ENCODE peak calls at places on chromosomes 6 and 20, in ten cellular contexts. D is hepatocyte, Z is upper lobe of right lung, L is fibroblast of lung, T is thoracic aorta, H is mammary epithelial cell, E is colonic mucosa, F is tibial nerve, A is stomach, U is left ventricle myocardium inferior. N is an unnamed sample. For H3K4me1 and H3K36me3, the result is how much of the 10 kb centered on the place peaks cover.

GRCh38 chr6:5537967-5538366 is 276.7 kb downstream of the FARS2 start:
- DNase-seq in A (no peak), F (no peak), E (no peak), D (no peak), L (peak), H (no peak), U (no peak), T (no peak), Z (no peak), N (no peak)

GRCh38 chr20:47278907-47279348 is 77.6 kb downstream of the ZMYND8 start:
- DNase-seq in F (no peak), T (no peak), Z (no peak), H (no peak), U (no peak), A (no peak), D (peak), L (peak), E (no peak), N (no peak)

GRCh38 chr6:33169286-33170175 is 22.7 kb downstream of the COL11A2 start:
- DNase-seq in U (no peak), D (no peak), E (no peak), L (no peak), F (no peak), T (no peak), A (no peak), H (no peak), Z (peak), N (no peak)

GRCh38 chr6:170074435-170074834 is 216.4 kb downstream of the DLL1 start:
- DNase-seq in U (no peak), T (no peak), D (no peak), F (no peak), Z (no peak), A (no peak), H (no peak), L (no peak), E (no peak), N (peak)

GRCh38 chr6:104161960-104162669 is 697.6 kb downstream of the HACE1 start:
- DNase-seq in Z (no peak), E (no peak), D (no peak), F (no peak), H (no peak), L (no peak), A (no peak), U (no peak), T (no peak), N (no peak)

GRCh38 chr20:4243071-4243470 is 227.7 kb upstream of the RNF24 start:
- DNase-seq in E (no peak), H (no peak), L (peak), A (no peak), U (no peak), Z (no peak), F (no peak), T (no peak), D (peak), N (no peak)

GRCh38 chr6:164085552-164086325 is 671.2 kb downstream of the QKI start:
- DNase-seq in Z (no peak), F (peak), A (no peak), E (no peak), D (no peak), U (peak), T (peak), L (peak), H (no peak), N (peak)

GRCh38 chr20:17680128-17680835 is 1.8 kb downstream of the RRBP1 start:
- DNase-seq in Z (peak), E (peak), U (peak), H (peak), D (peak), T (no peak), A (peak), L (peak), F (no peak), N (peak)

GRCh38 chr20:25310921-25311728 is 63.2 kb downstream of the PYGB start:
- DNase-seq in A (peak), E (no peak), D (no peak), F (peak), Z (peak), U (no peak), L (peak), T (no peak), H (no peak), N (peak)

GRCh38 chr6:19478992-19479391 is 358.2 kb upstream of the ID4 start:
- DNase-seq in A (no peak), H (peak), D (no peak), L (peak), Z (no peak), E (no peak), U (no peak), T (no peak), F (no peak), N (no peak)

GRCh38 chr6:104580452-104580851 is 279.3 kb downstream of the HACE1 start:
- DNase-seq in A (no peak), H (no peak), T (no peak), Z (no peak), D (no peak), E (no peak), U (no peak), F (no peak), L (no peak), N (no peak)

GRCh38 chr6:146311079-146311478 is 232.6 kb upstream of the RAB32 start:
- DNase-seq in A (no peak), U (no peak), T (no peak), D (no peak), H (no peak), F (no peak), E (no peak), Z (no peak), L (no peak), N (no peak)

GRCh38 chr20:14067631-14068030 is 72.3 kb downstream of the MACROD2 start:
- DNase-seq in H (peak), U (no peak), E (no peak), F (no peak), T (no peak), A (no peak), Z (no peak), L (no peak), D (no peak), N (no peak)

GRCh38 chr6:1654095-1654494 is 44.4 kb downstream of the FOXC1 start:
- DNase-seq in F (no peak), Z (no peak), E (no peak), A (no peak), D (no peak), T (no peak), H (no peak), U (no peak), L (no peak), N (no peak)

GRCh38 chr6:139588734-139589418 is 214.4 kb upstream of the CITED2 start:
- DNase-seq in T (no peak), Z (no peak), D (peak), A (no peak), U (no peak), F (no peak), L (peak), H (no peak), E (no peak), N (no peak)

GRCh38 chr6:126372626-126373025 is 32.7 kb downstream of the CENPW start:
- DNase-seq in D (no peak), E (no peak), U (no peak), Z (no peak), T (no peak), A (no peak), L (peak), F (no peak), H (peak), N (no peak)

GRCh38 chr20:187733-188132 is 1.8 kb downstream of the DEFB128 start:
- DNase-seq in H (no peak), E (no peak), F (no peak), L (no peak), T (no peak), D (no peak), Z (no peak), U (no peak), A (no peak), N (no peak)

GRCh38 chr6:139577991-139578604 is 203.7 kb upstream of the CITED2 start:
- DNase-seq in A (no peak), E (no peak), Z (no peak), T (no peak), F (no peak), H (peak), D (peak), L (peak), U (no peak), N (no peak)

GRCh38 chr20:53903652-53903987 is 166.8 kb downstream of the BCAS1 start:
- DNase-seq in H (peak), E (no peak), T (no peak), Z (no peak), F (no peak), U (no peak), L (no peak), A (no peak), D (no peak), N (no peak)

GRCh38 chr6:127162808-127163207 is 44.3 kb downstream of the RSPO3 start:
- DNase-seq in L (peak), T (no peak), U (no peak), F (no peak), Z (no peak), E (no peak), D (no peak), A (no peak), H (no peak), N (no peak)

GRCh38 chr20:47353697-47354387 is 2.7 kb downstream of the ZMYND8 start:
- DNase-seq in T (no peak), U (no peak), D (no peak), F (no peak), L (peak), A (no peak), E (no peak), Z (no peak), H (no peak), N (no peak)

GRCh38 chr20:51487525-51488279 is 54.8 kb downstream of the NFATC2 start:
- DNase-seq in Z (no peak), U (no peak), A (no peak), H (peak), T (no peak), D (peak), F (no peak), E (no peak), L (peak), N (no peak)

GRCh38 chr6:74431873-74432272 is 735.9 kb downstream of the CD109 start:
- DNase-seq in D (no peak), E (no peak), L (peak), U (no peak), T (no peak), Z (no peak), F (no peak), H (no peak), A (no peak), N (no peak)

GRCh38 chr6:14290448-14291388 is 173.1 kb downstream of the CD83 start:
- DNase-seq in L (no peak), Z (no peak), A (no peak), H (no peak), E (no peak), T (no peak), U (no peak), D (no peak), F (no peak), N (no peak)

GRCh38 chr6:123965894-123966293 is 162.2 kb downstream of the NKAIN2 start:
- DNase-seq in E (no peak), A (no peak), U (no peak), F (no peak), Z (no peak), L (peak), D (no peak), T (no peak), H (peak), N (no peak)

GRCh38 chr6:154984146-154984545 is 11.0 kb upstream of the TIAM2 start:
- DNase-seq in L (peak), D (no peak), H (no peak), E (no peak), U (no peak), T (no peak), A (no peak), Z (no peak), F (no peak), N (no peak)

GRCh38 chr6:157999100-158000051 is 17.7 kb downstream of the SYNJ2 start:
- DNase-seq in D (no peak), U (peak), T (no peak), F (no peak), L (no peak), A (no peak), E (no peak), H (no peak), Z (no peak), N (no peak)

GRCh38 chr6:83193747-83194582 is 808 bp downstream of the RWDD2A start:
- DNase-seq in U (peak), E (peak), L (peak), Z (peak), T (no peak), A (peak), F (no peak), H (peak), D (peak), N (peak)

GRCh38 chr6:1622220-1622841 is 12.6 kb downstream of the FOXC1 start:
- DNase-seq in A (no peak), U (no peak), H (no peak), E (no peak), Z (no peak), F (no peak), T (no peak), L (no peak), D (no peak), N (no peak)

GRCh38 chr6:548517-548916 is 108.4 kb downstream of the HUS1B start:
- DNase-seq in L (no peak), H (no peak), E (no peak), U (no peak), A (no peak), D (no peak), F (no peak), Z (no peak), T (no peak), N (no peak)

GRCh38 chr20:52382931-52383330 is 191.4 kb upstream of the ZFP64 start:
- DNase-seq in E (no peak), A (no peak), D (no peak), L (no peak), T (no peak), U (no peak), Z (no peak), F (no peak), H (no peak), N (no peak)

GRCh38 chr20:21767200-21767738 is 61.8 kb downstream of the PAX1 start:
- DNase-seq in E (no peak), F (no peak), D (no peak), H (no peak), A (no peak), Z (no peak), T (no peak), L (no peak), U (no peak), N (no peak)

GRCh38 chr20:21767739-21768223 is 62.3 kb downstream of the PAX1 start:
- DNase-seq in E (no peak), A (no peak), U (no peak), T (no peak), D (peak), L (no peak), H (no peak), Z (peak), F (no peak), N (no peak)
- H3K4me3 ChIP-seq in E (no peak), A (no peak), U (no peak), T (no peak), D (no peak), L (no peak), H (no peak), Z (no peak), F (no peak), N (no peak)

GRCh38 chr6:150238294-150238693 is 95.5 kb downstream of the PPP1R14C start:
- DNase-seq in L (no peak), Z (peak), D (no peak), T (no peak), E (peak), H (peak), F (no peak), U (peak), A (no peak), N (no peak)
- H3K4me1 ChIP-seq in L (under half), Z (under half), D (under half), T (under half), E (under half), H (under half), F (under half), U (under half), A (under half), N (under half)

GRCh38 chr20:6014017-6014416 is 39.8 kb downstream of the LRRN4 start:
- DNase-seq in U (no peak), A (no peak), E (no peak), F (no peak), D (no peak), H (no peak), L (no peak), T (no peak), Z (no peak), N (no peak)
- H3K36me3 ChIP-seq in U (half or more), A (under half), E (under half), F (under half), D (under half), H (under half), L (under half), T (under half), Z (half or more), N (under half)

DNA sequence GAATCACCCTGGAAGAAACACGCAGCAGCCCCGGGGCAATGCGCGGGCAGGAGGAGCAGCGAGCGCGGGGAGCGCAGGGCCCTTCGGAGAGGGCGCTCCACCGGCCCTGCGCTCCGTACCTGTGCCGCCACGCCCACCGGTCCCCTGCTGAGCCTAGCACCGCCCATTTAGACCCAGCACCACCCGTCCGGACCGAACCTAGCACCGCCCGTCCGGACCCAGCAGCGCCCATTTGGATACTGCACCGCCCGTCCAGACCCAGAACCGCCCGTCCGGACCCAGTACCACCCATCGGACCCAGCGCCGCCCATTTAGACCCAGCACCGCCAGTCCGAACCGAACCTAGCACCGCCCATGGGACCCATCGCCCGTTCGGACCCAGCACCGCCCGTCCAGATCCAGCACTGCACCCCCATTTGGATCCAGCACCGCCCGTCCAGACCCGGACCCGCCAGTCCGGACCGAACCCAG is 917 bp upstream of the AFDN start:
- DNase-seq in T (no peak), L (peak), E (peak), A (peak), F (no peak), D (peak), Z (peak), H (peak), U (peak), N (peak)
- H3K4me3 ChIP-seq in T (peak), L (peak), E (peak), A (peak), F (peak), D (peak), Z (peak), H (peak), U (peak), N (peak)

GRCh38 chr6:27126815-27127537 is 120.5 kb upstream of the PRSS16 start:
- DNase-seq in U (peak), T (peak), F (peak), H (peak), D (peak), L (peak), E (peak), Z (peak), A (peak), N (peak)
- H3K4me1 ChIP-seq in U (under half), T (under half), F (under half), H (under half), D (under half), L (under half), E (under half), Z (under half), A (under half), N (under half)

DNA sequence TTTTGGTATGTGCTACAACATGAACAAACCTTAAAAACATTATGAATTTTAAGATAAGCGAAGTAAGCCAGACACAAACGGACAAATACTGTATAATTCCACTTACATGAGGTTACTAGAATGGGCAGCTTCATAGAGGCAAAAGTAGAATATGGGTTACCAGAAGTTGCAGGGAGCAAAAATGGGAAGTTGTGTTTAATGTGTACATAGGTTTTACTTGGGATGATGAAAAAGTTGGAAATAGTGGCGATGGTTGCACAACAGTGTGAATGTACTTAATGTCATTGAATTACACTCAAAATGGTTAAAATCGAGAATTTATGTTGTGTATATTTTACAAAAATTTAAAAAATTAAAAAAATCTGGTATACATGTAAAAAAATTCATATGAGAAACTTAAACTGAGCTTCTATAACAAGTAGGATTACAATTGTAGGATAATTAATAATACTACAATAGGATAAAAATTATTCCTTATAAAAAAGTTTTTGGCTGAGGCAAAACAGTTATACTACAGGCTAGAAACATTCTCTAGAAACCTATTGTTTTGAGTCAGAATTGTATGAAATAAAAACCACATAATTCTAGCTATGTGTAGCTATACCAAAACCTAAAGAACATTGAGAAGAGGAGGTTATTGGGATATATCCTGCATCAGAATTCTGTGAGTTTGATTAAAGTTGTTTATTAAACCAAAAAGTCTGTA is 24.8 kb upstream of the DYNLRB1 start:
- DNase-seq in L (no peak), A (no peak), U (no peak), T (no peak), H (no peak), F (no peak), Z (no peak), D (no peak), E (no peak), N (no peak)
- H3K36me3 ChIP-seq in L (under half), A (under half), U (half or more), T (under half), H (half or more), F (half or more), Z (half or more), D (under half), E (under half), N (under half)

DNA sequence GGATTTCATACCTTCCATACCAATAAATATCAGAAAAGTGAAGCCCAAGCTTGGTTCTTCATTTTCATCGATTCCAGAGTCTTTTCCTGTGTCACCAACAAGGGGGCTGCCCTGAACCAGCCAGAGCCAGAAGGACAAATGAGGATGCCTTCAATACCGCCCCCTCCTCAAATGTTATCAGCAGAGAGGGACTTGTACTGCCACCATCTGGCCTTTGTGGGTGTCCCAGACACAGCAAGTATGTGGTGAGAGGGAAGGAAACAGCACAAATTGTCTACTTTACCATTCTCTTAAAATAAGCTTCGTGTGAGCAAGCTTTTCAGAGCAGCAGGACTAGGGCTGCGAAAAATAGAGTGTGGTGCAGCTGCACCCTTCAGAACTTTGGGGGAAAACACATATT is 165.3 kb downstream of the SOBP start:
- DNase-seq in Z (no peak), A (no peak), T (no peak), F (no peak), D (no peak), U (no peak), H (no peak), L (no peak), E (no peak), N (no peak)
- H3K4me3 ChIP-seq in Z (no peak), A (no peak), T (no peak), F (no peak), D (no peak), U (no peak), H (no peak), L (no peak), E (no peak), N (no peak)